ENCODE peak calls at places on chromosomes 11 and 22, in nine cellular contexts. N is CD4-positive, alpha-beta T cell; G is COR-L47; W is activated CD4-positive, alpha-beta T cell treated with anti-CD3 and anti-CD28 coated beads for 4 hours; C is T-cell; H is AG04450; T is C1 segment of cervical spinal cord; V is HS-5; U is activated T-cell treated with anti-CD3 and anti-CD28 coated beads for 1 hour. L is an unnamed sample.

GRCh38 chr11:13135385-13136271 is 126.5 kb downstream of the RASSF10 start:
- DNase-seq in N (no peak), G (no peak), W (no peak), C (no peak), H (no peak), T (no peak), V (no peak), U (no peak), L (no peak)

GRCh38 chr11:34585870-34586654 is 34.8 kb upstream of the EHF start:
- DNase-seq in N (no peak), G (peak), W (no peak), C (no peak), H (peak), T (no peak), V (peak), U (no peak), L (no peak)

GRCh38 chr11:85759915-85760314 is 51.0 kb downstream of the SYTL2 start:
- DNase-seq in N (no peak), G (no peak), W (no peak), C (no peak), H (peak), T (no peak), V (peak), U (no peak), L (no peak)

GRCh38 chr22:23715811-23716355 is 25.1 kb downstream of the RGL4 start:
- DNase-seq in N (no peak), G (no peak), W (no peak), C (no peak), H (no peak), T (no peak), V (no peak), U (no peak), L (no peak)

GRCh38 chr22:44091021-44091721 is 67.1 kb downstream of the PARVB start:
- DNase-seq in N (no peak), G (no peak), W (no peak), C (peak), H (no peak), T (no peak), V (no peak), U (no peak), L (peak)

GRCh38 chr11:120195601-120196289 is 15.1 kb upstream of the OAF start:
- DNase-seq in N (no peak), G (no peak), W (no peak), C (no peak), H (no peak), T (no peak), V (no peak), U (no peak), L (no peak)

GRCh38 chr11:900545-900944 is 10.1 kb downstream of the CHID1 start:
- DNase-seq in N (no peak), G (no peak), W (no peak), C (no peak), H (no peak), T (no peak), V (no peak), U (no peak), L (no peak)

GRCh38 chr11:64531422-64531821 is 59.6 kb upstream of the SLC22A12 start:
- DNase-seq in N (no peak), G (no peak), W (no peak), C (no peak), H (no peak), T (no peak), V (no peak), U (no peak), L (no peak)

GRCh38 chr22:20658433-20659222 is 115.3 kb upstream of the SERPIND1 start:
- DNase-seq in N (no peak), G (no peak), W (no peak), C (no peak), H (no peak), T (no peak), V (no peak), U (no peak), L (no peak)

GRCh38 chr11:119709638-119710346 is 19.2 kb downstream of the NECTIN1 start:
- DNase-seq in N (no peak), G (no peak), W (no peak), C (no peak), H (peak), T (no peak), V (no peak), U (no peak), L (peak)

GRCh38 chr11:86021390-86021789 is 47.5 kb downstream of the PICALM start:
- DNase-seq in N (no peak), G (no peak), W (no peak), C (no peak), H (no peak), T (no peak), V (no peak), U (no peak), L (no peak)

GRCh38 chr22:43829448-43829821 is 17.3 kb upstream of the EFCAB6 start:
- DNase-seq in N (no peak), G (no peak), W (no peak), C (no peak), H (no peak), T (no peak), V (no peak), U (no peak), L (no peak)

GRCh38 chr11:109285465-109285864 is 136.5 kb upstream of the C11orf87 start:
- DNase-seq in N (no peak), G (no peak), W (no peak), C (no peak), H (no peak), T (no peak), V (no peak), U (no peak), L (no peak)

GRCh38 chr22:27331526-27332281 is 469.9 kb downstream of the MN1 start:
- DNase-seq in N (no peak), G (peak), W (no peak), C (no peak), H (no peak), T (no peak), V (no peak), U (no peak), L (peak)

GRCh38 chr22:21755855-21756284 is 20.3 kb upstream of the YPEL1 start:
- DNase-seq in N (no peak), G (no peak), W (no peak), C (no peak), H (peak), T (no peak), V (peak), U (no peak), L (no peak)

GRCh38 chr11:359181-359714 is 10.1 kb upstream of the B4GALNT4 start:
- DNase-seq in N (no peak), G (no peak), W (no peak), C (no peak), H (no peak), T (no peak), V (no peak), U (no peak), L (no peak)

GRCh38 chr11:76773921-76774361 is 9.2 kb upstream of the TSKU start:
- DNase-seq in N (no peak), G (no peak), W (no peak), C (no peak), H (no peak), T (no peak), V (no peak), U (no peak), L (no peak)

GRCh38 chr11:129312741-129313587 is 62.7 kb upstream of the BARX2 start:
- DNase-seq in N (no peak), G (no peak), W (no peak), C (no peak), H (no peak), T (no peak), V (no peak), U (no peak), L (no peak)

L was measured in Right ventricle myocardium inferior.